ENCODE peak calls at places on chromosomes 7 and 10, in five cellular contexts. Q is cardiac muscle cell, R is left lung, E is pancreas, N is heart left ventricle. K is an unnamed sample.

GRCh38 chr10:93363891-93364648 is 118.1 kb downstream of the MYOF start:
- DNase-seq in E (no peak), N (peak; percentile 62), R (peak; percentile 89), Q (no peak), K (peak; percentile 74)

GRCh38 chr7:100897111-100897608 is 1.5 kb upstream of the ACHE start:
- DNase-seq in R (peak; percentile 92), Q (peak; percentile 27), N (peak; percentile 56), E (peak; percentile 72), K (no peak)

GRCh38 chr7:143289421-143289820 is 1.3 kb downstream of the CASP2 start:
- DNase-seq in Q (no peak), E (no peak), N (no peak), R (no peak), K (no peak)

GRCh38 chr10:4511559-4511958 is 314.4 kb upstream of the AKR1E2 start:
- DNase-seq in R (no peak), Q (no peak), N (no peak), E (no peak), K (no peak)

GRCh38 chr7:1752771-1753562 is 82.9 kb downstream of the ELFN1 start:
- DNase-seq in N (no peak), E (no peak), R (peak; percentile 39), Q (no peak), K (no peak)

GRCh38 chr7:19030280-19030679 is 87.2 kb downstream of the TWIST1 start:
- DNase-seq in E (no peak), N (no peak), Q (no peak), R (no peak), K (no peak)

GRCh38 chr7:144975882-144976281 is 140.0 kb upstream of the TPK1 start:
- DNase-seq in Q (no peak), N (no peak), E (no peak), R (no peak), K (no peak)

GRCh38 chr7:143494622-143495021 is 16.9 kb downstream of the TAS2R41 start:
- DNase-seq in Q (no peak), E (no peak), N (no peak), R (no peak), K (no peak)

GRCh38 chr7:25944777-25945176 is 207.2 kb upstream of the NFE2L3 start:
- DNase-seq in E (peak; percentile 46), R (no peak), Q (no peak), N (no peak), K (no peak)

GRCh38 chr7:103076767-103077166 is 1.8 kb downstream of the ARMC10 start:
- DNase-seq in N (no peak), R (peak; percentile 90), E (no peak), Q (no peak), K (no peak)

GRCh38 chr10:68542046-68542445 is 14.7 kb upstream of the SLC25A16 start:
- DNase-seq in N (no peak), E (no peak), Q (peak; percentile 8), R (no peak), K (no peak)

DNA sequence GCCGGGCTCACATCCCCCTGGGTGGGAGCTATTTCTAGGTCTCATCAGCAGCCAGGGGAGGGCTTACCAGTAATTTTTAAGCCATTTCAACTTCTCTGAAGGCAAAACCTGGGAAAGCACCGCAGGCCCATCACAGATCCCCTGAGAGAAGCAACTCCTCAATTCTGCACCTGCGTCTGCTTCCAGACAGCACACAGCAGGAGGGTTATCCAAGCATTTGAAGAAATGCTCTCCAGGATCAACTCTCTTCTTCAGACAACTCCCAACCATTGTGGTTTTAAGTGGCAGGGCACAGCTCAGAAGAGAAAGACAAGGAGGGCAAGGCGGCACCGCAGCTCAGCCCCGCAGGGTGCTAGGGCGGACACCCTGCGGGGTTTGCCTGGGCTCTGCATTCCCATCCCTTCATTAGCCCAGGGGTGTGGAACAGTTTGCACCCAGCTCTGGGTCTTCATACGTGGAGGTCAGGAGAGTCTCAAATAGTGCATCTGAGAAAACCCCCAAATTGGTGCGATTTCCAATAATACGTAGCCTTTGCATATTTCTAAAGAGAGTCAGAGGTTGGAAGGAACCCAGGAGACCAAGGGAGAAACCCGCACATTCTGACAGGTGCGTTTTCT is 618.7 kb downstream of the DNAJB6 start:
- DNase-seq in R (no peak), N (no peak), Q (no peak), E (no peak), K (no peak)
- H3K9me3 ChIP-seq in R (no peaks in the 10 kb centered on the region), N (peaks cover 8% of the 10 kb centered on the region), Q (peaks cover 2% of the 10 kb centered on the region), E (no peaks in the 10 kb centered on the region), K (peaks cover 6% of the 10 kb centered on the region)

DNA sequence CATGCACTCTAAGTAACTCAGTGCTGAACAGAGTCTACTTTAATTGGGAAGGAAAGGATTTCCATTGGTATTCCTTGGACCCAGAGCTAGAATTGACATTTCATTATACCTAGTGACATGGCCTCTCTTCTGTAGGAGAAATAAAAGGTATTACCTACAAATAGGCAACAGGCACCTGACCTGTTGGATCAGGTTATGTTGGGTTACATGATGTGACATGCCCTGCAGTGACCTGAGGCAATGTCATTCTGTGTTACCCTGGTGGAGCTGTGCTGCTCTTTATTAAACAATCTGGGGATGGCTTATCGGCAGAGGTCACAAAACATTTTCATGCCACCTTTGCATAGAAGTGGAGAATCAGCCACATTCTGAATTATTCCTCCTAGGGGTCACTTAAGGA is 427.7 kb downstream of the MDFIC start:
- DNase-seq in Q (no peak), E (no peak), R (no peak), N (no peak), K (no peak)
- TF ChIP-seq CTCF in Q (no peak), E (no peak), R (no peak), N (no peak), K (no peak)

GRCh38 chr7:107405559-107405958 is 64.3 kb upstream of the GPR22 start:
- DNase-seq in E (no peak), R (no peak), N (no peak), Q (no peak), K (no peak)
- H3K9me3 ChIP-seq in E (no peaks in the 10 kb centered on the region), R (no peaks in the 10 kb centered on the region), N (no peaks in the 10 kb centered on the region), Q (no peaks in the 10 kb centered on the region), K (no peaks in the 10 kb centered on the region)

GRCh38 chr7:90838799-90839198 is 242.7 kb downstream of the CDK14 start:
- DNase-seq in E (no peak), R (no peak), Q (no peak), N (no peak), K (no peak)
- TF ChIP-seq CTCF in E (no peak), R (no peak), Q (no peak), N (no peak), K (no peak)

DNA sequence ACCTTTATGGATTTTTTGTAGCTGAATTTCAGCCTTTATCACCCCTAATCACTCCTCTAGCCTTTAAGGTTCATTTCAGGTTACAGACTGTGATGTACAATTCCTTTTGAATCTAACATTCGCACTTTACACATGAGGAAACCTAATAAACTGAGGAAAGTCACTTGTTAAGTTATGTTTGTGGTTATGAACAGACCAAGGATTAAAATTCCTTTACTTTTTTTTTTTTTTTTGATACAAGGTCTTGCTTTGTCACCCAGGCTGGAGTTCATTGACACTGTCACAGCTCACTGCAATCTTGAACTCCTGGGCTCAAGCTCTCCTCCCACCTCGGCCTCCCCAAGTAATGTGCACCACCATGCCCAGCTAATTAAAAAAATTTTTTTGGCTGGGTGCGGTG is 3.6 kb downstream of the MCU start:
- DNase-seq in R (no peak), N (no peak), E (no peak), Q (no peak), K (no peak)
- H3K9me3 ChIP-seq in R (no peaks in the 10 kb centered on the region), N (no peaks in the 10 kb centered on the region), E (no peaks in the 10 kb centered on the region), Q (no peaks in the 10 kb centered on the region), K (no peaks in the 10 kb centered on the region)

GRCh38 chr10:77715081-77715480 is 77.5 kb upstream of the KCNMA1 start:
- DNase-seq in N (no peak), R (no peak), Q (no peak), E (no peak), K (no peak)
- TF ChIP-seq CTCF in N (no peak), R (no peak), Q (no peak), E (no peak), K (no peak)

GRCh38 chr10:37222046-37222445 is 96.6 kb downstream of the ANKRD30A start:
- DNase-seq in Q (no peak), R (no peak), E (no peak), N (no peak), K (no peak)

GRCh38 chr10:37226524-37226923 is 101.1 kb downstream of the ANKRD30A start:
- DNase-seq in E (no peak), N (no peak), R (no peak), Q (no peak), K (no peak)

DNA sequence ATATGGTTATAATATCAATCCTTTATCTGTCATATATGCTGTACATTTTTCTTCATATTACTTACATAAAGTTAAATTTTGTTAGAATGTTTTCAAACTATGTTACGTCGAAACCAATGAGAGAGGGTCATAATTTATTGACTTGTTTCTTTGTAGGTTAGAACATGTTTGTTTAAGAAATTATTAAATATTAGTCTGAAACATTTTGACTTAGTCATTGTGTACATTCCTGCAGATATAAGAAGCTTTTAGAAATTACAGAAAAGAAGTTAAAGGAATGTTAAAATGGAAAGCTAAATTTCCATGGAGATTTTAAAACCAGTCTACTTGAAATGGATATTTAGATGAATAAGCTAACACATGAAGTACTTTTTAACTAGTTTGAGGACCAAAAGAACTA is 99.8 kb downstream of the ANKRD30A start:
- DNase-seq in Q (no peak), N (no peak), R (no peak), E (no peak), K (no peak)
- H3K9me3 ChIP-seq in Q (no peaks in the 10 kb centered on the region), N (no peaks in the 10 kb centered on the region), R (no peaks in the 10 kb centered on the region), E (no peaks in the 10 kb centered on the region), K (no peaks in the 10 kb centered on the region)

DNA sequence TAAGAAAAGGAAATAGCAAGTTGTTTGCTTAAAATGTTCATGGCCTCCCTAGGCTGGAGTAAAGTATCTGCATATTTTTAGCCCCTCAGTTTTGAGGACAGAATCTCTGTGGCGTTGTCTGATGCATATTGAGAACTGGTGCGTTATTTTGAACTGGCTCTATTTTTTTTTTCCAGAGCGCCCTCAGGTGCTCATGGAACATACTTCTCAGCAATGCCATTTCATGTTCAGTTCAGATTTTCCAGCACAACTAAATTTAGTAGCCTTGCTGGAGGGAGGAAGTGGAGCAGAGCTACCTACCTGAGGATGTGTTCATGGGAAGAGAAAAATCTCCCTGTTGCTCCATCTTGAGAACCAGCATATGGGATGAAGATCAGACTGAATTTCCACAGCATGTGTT is 870.5 kb downstream of the LRMDA start:
- DNase-seq in N (no peak), Q (no peak), R (no peak), E (no peak), K (no peak)
- TF ChIP-seq CTCF in N (no peak), Q (no peak), R (no peak), E (no peak), K (no peak)

GRCh38 chr7:152035807-152036206 is 10.3 kb downstream of the GALNT11 start:
- DNase-seq in R (no peak), Q (no peak), E (no peak), N (no peak), K (no peak)
- H3K9me3 ChIP-seq in R (no peaks in the 10 kb centered on the region), Q (no peaks in the 10 kb centered on the region), E (no peaks in the 10 kb centered on the region), N (peaks cover 55% of the 10 kb centered on the region), K (no peaks in the 10 kb centered on the region)